ENCODE peak calls at places on chromosome 1, in five cellular contexts. One of them, this sample, is unnamed.
A peak's percentile ranks its signal among the peaks of the same experiment; 100 is the strongest.

GRCh38 chr1:228141082-228141870 is 1.2 kb downstream of the GUK1 start:
- DNase-seq in endothelial cell of umbilical vein: peak; percentile 33
- DNase-seq in prostate gland: no peak
- DNase-seq in suprapubic skin: peak; percentile 80
- DNase-seq in HCT116: no peak
- DNase-seq in this sample: no peak

GRCh38 chr1:236338096-236338495 is 56.0 kb upstream of the EDARADD start:
- DNase-seq in endothelial cell of umbilical vein: no peak
- DNase-seq in prostate gland: no peak
- DNase-seq in suprapubic skin: no peak
- DNase-seq in HCT116: no peak
- DNase-seq in this sample: no peak

GRCh38 chr1:5752715-5753330 is 239.4 kb downstream of the NPHP4 start:
- DNase-seq in endothelial cell of umbilical vein: no peak
- DNase-seq in prostate gland: no peak
- DNase-seq in suprapubic skin: no peak
- DNase-seq in HCT116: no peak
- DNase-seq in this sample: no peak

GRCh38 chr1:109198043-109198695 is 15.5 kb upstream of the SARS1 start:
- DNase-seq in endothelial cell of umbilical vein: peak; percentile 80
- DNase-seq in prostate gland: no peak
- DNase-seq in suprapubic skin: no peak
- DNase-seq in HCT116: no peak
- DNase-seq in this sample: no peak

GRCh38 chr1:22038036-22038435 is 14.5 kb upstream of the CDC42 start:
- DNase-seq in endothelial cell of umbilical vein: no peak
- DNase-seq in prostate gland: no peak
- DNase-seq in suprapubic skin: no peak
- DNase-seq in HCT116: no peak
- DNase-seq in this sample: no peak

GRCh38 chr1:236979149-236979890 is 24.9 kb downstream of the MT1HL1 start:
- DNase-seq in endothelial cell of umbilical vein: no peak
- DNase-seq in prostate gland: no peak
- DNase-seq in suprapubic skin: no peak
- DNase-seq in HCT116: no peak
- DNase-seq in this sample: no peak

GRCh38 chr1:112460672-112461071 is 48.1 kb upstream of the WNT2B start:
- DNase-seq in endothelial cell of umbilical vein: no peak
- DNase-seq in prostate gland: no peak
- DNase-seq in suprapubic skin: no peak
- DNase-seq in HCT116: no peak
- DNase-seq in this sample: no peak

GRCh38 chr1:19416919-19417441 is 68.4 kb downstream of the CAPZB start:
- DNase-seq in endothelial cell of umbilical vein: no peak
- DNase-seq in prostate gland: no peak
- DNase-seq in suprapubic skin: no peak
- DNase-seq in HCT116: no peak
- DNase-seq in this sample: no peak

GRCh38 chr1:236534164-236534651 is 10.4 kb downstream of the LGALS8 start:
- DNase-seq in endothelial cell of umbilical vein: peak; percentile 56
- DNase-seq in prostate gland: no peak
- DNase-seq in suprapubic skin: no peak
- DNase-seq in HCT116: no peak
- DNase-seq in this sample: no peak

GRCh38 chr1:37634554-37635308 is at the start of gene RSPO1:
- DNase-seq in endothelial cell of umbilical vein: no peak
- DNase-seq in prostate gland: no peak
- DNase-seq in suprapubic skin: no peak
- DNase-seq in HCT116: no peak
- DNase-seq in this sample: no peak

GRCh38 chr1:156538711-156539440 is 33.5 kb downstream of the IQGAP3 start:
- DNase-seq in endothelial cell of umbilical vein: no peak
- DNase-seq in prostate gland: no peak
- DNase-seq in suprapubic skin: no peak
- DNase-seq in HCT116: no peak
- DNase-seq in this sample: no peak
- TF ChIP-seq CTCF in endothelial cell of umbilical vein: no peak
- TF ChIP-seq CTCF in prostate gland: no peak
- TF ChIP-seq CTCF in suprapubic skin: no peak
- TF ChIP-seq CTCF in HCT116: no peak
- TF ChIP-seq CTCF in this sample: no peak

DNA sequence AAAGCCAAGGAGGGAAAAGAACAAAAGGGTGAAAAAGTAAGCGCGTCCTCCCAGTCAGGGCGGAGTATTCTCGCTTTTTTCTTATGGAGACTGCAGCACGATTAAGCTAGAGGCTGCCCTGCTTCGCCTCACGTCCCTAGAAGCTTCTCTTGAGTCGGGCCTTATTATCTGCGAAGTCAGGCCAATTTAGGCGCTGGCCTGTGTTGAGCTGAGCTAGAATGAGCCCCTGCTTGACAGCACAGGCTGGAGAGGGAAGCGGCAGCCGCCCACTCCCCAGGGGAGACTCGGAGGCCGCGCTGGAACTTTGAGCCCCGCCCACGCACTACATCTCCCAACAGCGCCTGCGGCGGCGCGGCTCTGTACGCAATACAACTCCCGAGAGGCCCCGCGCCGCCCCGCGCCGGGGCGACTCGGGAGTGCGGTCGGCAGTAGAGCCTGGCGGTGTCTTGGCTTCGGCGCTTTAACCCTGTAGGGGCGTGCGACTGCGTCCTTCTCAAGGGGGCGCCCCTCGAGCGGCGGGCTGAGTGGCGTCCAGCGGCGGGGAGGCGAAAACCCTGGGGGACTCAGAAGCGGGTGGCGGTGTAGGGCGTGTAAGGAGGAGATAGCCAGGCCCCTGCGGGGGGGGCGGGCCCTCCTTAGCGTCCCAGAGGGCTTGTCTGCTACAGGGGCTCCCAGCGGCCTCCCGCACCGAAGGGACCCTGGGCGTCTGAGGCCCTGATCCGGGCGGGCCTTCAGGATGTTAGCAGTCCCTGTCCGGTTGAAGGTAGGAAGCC is 888 bp downstream of the ZNF436 start:
- DNase-seq in endothelial cell of umbilical vein: peak; percentile 90
- DNase-seq in prostate gland: peak; percentile 91
- DNase-seq in suprapubic skin: peak; percentile 95
- DNase-seq in HCT116: peak; percentile 80
- DNase-seq in this sample: peak; percentile 96
- TF ChIP-seq POLR2AphosphoS5 in endothelial cell of umbilical vein: peak; percentile 87
- TF ChIP-seq POLR2AphosphoS5 in prostate gland: peak; percentile 94
- TF ChIP-seq POLR2AphosphoS5 in suprapubic skin: peak; percentile 58
- TF ChIP-seq POLR2AphosphoS5 in HCT116: peak; percentile 95
- TF ChIP-seq POLR2AphosphoS5 in this sample: peak; percentile 96

GRCh38 chr1:93980320-93980744 is 71.1 kb upstream of the GCLM start:
- DNase-seq in endothelial cell of umbilical vein: peak; percentile 14
- DNase-seq in prostate gland: no peak
- DNase-seq in suprapubic skin: no peak
- DNase-seq in HCT116: no peak
- DNase-seq in this sample: no peak
- TF ChIP-seq CTCF in endothelial cell of umbilical vein: no peak
- TF ChIP-seq CTCF in prostate gland: no peak
- TF ChIP-seq CTCF in suprapubic skin: no peak
- TF ChIP-seq CTCF in HCT116: peak; percentile 4
- TF ChIP-seq CTCF in this sample: no peak

GRCh38 chr1:48597663-48598062 is 125.7 kb upstream of the SPATA6 start:
- DNase-seq in endothelial cell of umbilical vein: no peak
- DNase-seq in prostate gland: no peak
- DNase-seq in suprapubic skin: no peak
- DNase-seq in HCT116: no peak
- DNase-seq in this sample: no peak

GRCh38 chr1:48595613-48596012 is 123.6 kb upstream of the SPATA6 start:
- DNase-seq in endothelial cell of umbilical vein: no peak
- DNase-seq in prostate gland: no peak
- DNase-seq in suprapubic skin: no peak
- DNase-seq in HCT116: no peak
- DNase-seq in this sample: no peak

GRCh38 chr1:48600182-48600581 is 128.2 kb upstream of the SPATA6 start:
- DNase-seq in endothelial cell of umbilical vein: no peak
- DNase-seq in prostate gland: no peak
- DNase-seq in suprapubic skin: no peak
- DNase-seq in HCT116: no peak
- DNase-seq in this sample: no peak

DNA sequence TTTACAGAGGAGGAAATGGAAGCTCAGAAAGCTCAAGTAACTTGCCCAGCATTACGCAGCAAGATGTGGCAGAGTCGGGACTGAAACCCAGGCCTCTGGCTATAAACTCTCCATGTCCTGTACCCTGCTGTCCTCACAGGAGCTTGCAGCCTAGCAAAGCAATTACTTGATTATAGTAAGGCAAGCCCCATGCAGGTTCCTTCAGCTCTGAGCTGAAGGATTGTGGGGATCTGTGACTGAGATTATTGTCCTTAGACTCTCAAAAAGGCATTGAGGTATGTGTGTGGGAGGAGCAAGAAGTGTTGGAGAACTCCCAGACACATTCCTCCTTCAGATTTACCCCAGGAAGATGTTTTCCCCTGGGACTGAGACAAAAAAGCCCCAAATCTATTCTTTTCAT is 124.0 kb upstream of the SPATA6 start:
- DNase-seq in endothelial cell of umbilical vein: no peak
- DNase-seq in prostate gland: no peak
- DNase-seq in suprapubic skin: no peak
- DNase-seq in HCT116: no peak
- DNase-seq in this sample: no peak
- TF ChIP-seq POLR2AphosphoS5 in endothelial cell of umbilical vein: no peak
- TF ChIP-seq POLR2AphosphoS5 in prostate gland: no peak
- TF ChIP-seq POLR2AphosphoS5 in suprapubic skin: no peak
- TF ChIP-seq POLR2AphosphoS5 in HCT116: no peak
- TF ChIP-seq POLR2AphosphoS5 in this sample: no peak

DNA sequence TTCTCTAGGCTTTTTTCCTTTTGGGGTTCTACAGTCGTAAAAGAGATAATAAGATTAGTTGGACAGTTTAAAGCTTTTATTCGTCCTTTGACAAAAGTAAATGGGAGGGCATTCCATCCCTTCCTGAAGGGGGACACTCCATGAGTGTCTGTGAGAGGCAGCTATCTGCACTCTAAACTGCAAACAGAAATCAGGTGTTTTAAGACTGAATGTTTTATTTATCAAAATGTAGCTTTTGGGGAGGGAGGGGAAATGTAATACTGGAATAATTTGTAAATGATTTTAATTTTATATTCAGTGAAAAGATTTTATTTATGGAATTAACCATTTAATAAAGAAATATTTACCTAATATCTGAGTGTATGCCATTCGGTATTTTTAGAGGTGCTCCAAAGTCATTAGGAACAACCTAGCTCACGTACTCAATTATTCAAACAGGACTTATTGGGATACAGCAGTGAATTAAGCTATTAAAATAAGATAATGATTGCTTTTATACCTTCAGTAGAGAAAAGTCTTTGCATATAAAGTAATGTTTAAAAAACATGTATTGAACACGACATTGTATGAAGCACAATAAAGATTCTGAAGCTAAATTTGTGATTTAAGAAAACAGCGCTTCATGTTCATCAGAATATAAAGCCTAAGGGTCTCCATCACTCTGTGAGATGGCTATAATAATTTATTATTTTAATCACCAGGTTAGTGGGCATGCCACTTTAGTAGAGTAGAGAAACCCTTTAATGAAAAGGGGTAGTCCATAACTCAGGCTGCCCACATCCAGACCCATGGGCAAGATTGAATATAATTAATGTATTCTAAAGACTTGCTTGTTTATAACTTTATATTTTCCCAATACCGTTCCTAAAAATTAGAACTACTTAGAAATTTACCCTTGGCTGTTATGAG is 3.0 kb downstream of the CCN1 start:
- DNase-seq in endothelial cell of umbilical vein: peak; percentile 50
- DNase-seq in prostate gland: no peak
- DNase-seq in suprapubic skin: no peak
- DNase-seq in HCT116: no peak
- DNase-seq in this sample: no peak
- TF ChIP-seq CTCF in endothelial cell of umbilical vein: no peak
- TF ChIP-seq CTCF in prostate gland: no peak
- TF ChIP-seq CTCF in suprapubic skin: no peak
- TF ChIP-seq CTCF in HCT116: no peak
- TF ChIP-seq CTCF in this sample: no peak

GRCh38 chr1:180612591-180612990 is 19.2 kb upstream of the XPR1 start:
- DNase-seq in endothelial cell of umbilical vein: no peak
- DNase-seq in prostate gland: no peak
- DNase-seq in suprapubic skin: no peak
- DNase-seq in HCT116: no peak
- DNase-seq in this sample: no peak

GRCh38 chr1:180611016-180611930 is 20.5 kb upstream of the XPR1 start:
- DNase-seq in endothelial cell of umbilical vein: peak; percentile 14
- DNase-seq in prostate gland: no peak
- DNase-seq in suprapubic skin: no peak
- DNase-seq in HCT116: no peak
- DNase-seq in this sample: no peak

GRCh38 chr1:180609643-180610555 is 21.9 kb upstream of the XPR1 start:
- DNase-seq in endothelial cell of umbilical vein: no peak
- DNase-seq in prostate gland: no peak
- DNase-seq in suprapubic skin: no peak
- DNase-seq in HCT116: no peak
- DNase-seq in this sample: no peak

GRCh38 chr1:180614746-180615145 is 17.1 kb upstream of the XPR1 start:
- DNase-seq in endothelial cell of umbilical vein: no peak
- DNase-seq in prostate gland: no peak
- DNase-seq in suprapubic skin: no peak
- DNase-seq in HCT116: no peak
- DNase-seq in this sample: no peak

DNA sequence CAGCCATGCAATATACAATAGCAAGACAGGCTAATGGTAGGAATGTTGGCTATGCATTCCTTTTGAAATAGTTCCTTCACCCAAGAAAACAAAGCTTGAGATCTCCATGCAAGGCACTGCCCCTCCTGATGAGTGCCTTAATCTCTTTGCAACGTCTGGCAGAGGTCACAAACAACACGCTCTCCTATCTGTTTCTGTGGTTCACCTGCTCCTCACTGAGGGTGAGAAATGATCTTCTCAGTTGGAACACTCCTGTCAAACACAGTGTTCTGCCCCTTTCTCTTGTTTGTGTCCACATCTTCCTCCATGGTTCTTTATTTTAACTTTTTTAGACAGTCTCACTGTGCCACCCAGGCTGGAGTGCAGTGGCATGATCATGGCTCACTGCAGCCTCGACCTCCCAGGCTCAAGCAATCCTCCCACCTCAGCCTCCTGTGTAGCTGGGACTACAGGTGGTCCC is 21.2 kb upstream of the XPR1 start:
- DNase-seq in endothelial cell of umbilical vein: no peak
- DNase-seq in prostate gland: no peak
- DNase-seq in suprapubic skin: no peak
- DNase-seq in HCT116: no peak
- DNase-seq in this sample: no peak
- TF ChIP-seq POLR2AphosphoS5 in endothelial cell of umbilical vein: no peak
- TF ChIP-seq POLR2AphosphoS5 in prostate gland: no peak
- TF ChIP-seq POLR2AphosphoS5 in suprapubic skin: no peak
- TF ChIP-seq POLR2AphosphoS5 in HCT116: no peak
- TF ChIP-seq POLR2AphosphoS5 in this sample: no peak

This sample was measured in esophagus muscularis mucosa.